ENCODE peak calls at places on chromosomes 11 and 22, in eight cellular contexts. Z is stomach; R is sigmoid colon; I is CD8-positive, alpha-beta memory T cell; P is lung; Y is AG04450; M is suprapubic skin; D is IMR-90. N is an unnamed sample.

GRCh38 chr22:19179472-19180048 is 1.0 kb upstream of the SLC25A1 start:
- DNase-seq in P (peak), Z (peak), I (no peak), D (peak), Y (peak), M (no peak), R (peak), N (peak)

GRCh38 chr22:22810018-22810427 is 77.6 kb upstream of the IGLL5 start:
- DNase-seq in M (no peak), I (peak), P (peak), Y (no peak), D (peak), Z (peak), R (no peak), N (peak)

GRCh38 chr11:45021692-45022130 is 71.0 kb upstream of the TP53I11 start:
- DNase-seq in R (peak), Y (no peak), P (peak), Z (no peak), D (peak), M (peak), I (no peak), N (peak)

GRCh38 chr11:109967121-109967520 is 126.1 kb upstream of the ZC3H12C start:
- DNase-seq in I (no peak), D (no peak), R (no peak), Y (no peak), P (no peak), M (no peak), Z (no peak), N (no peak)

GRCh38 chr22:28142361-28142801 is 223.3 kb upstream of the PITPNB start:
- DNase-seq in R (no peak), P (no peak), D (peak), M (no peak), Z (no peak), I (no peak), Y (peak), N (no peak)

GRCh38 chr22:29625090-29625825 is 21.8 kb downstream of the NF2 start:
- DNase-seq in R (peak), Y (no peak), P (peak), I (peak), Z (peak), D (peak), M (no peak), N (peak)

GRCh38 chr11:47183031-47183856 is 3.0 kb downstream of the PACSIN3 start:
- DNase-seq in M (no peak), Z (no peak), Y (no peak), R (peak), D (no peak), P (no peak), I (no peak), N (no peak)

GRCh38 chr11:47001666-47002285 is 65.2 kb downstream of the CSTPP1 start:
- DNase-seq in M (no peak), R (no peak), D (peak), I (no peak), Z (no peak), P (no peak), Y (no peak), N (no peak)

GRCh38 chr11:134261626-134262488 is 8.5 kb downstream of the ACAD8 start:
- DNase-seq in Y (no peak), I (peak), R (no peak), M (peak), Z (no peak), D (no peak), P (no peak), N (no peak)

GRCh38 chr11:2459016-2459725 is 14.4 kb downstream of the KCNQ1 start:
- DNase-seq in M (peak), R (no peak), D (no peak), Y (no peak), Z (no peak), P (no peak), I (no peak), N (peak)

GRCh38 chr11:2461253-2462091 is 16.7 kb downstream of the KCNQ1 start:
- DNase-seq in Z (peak), M (no peak), R (no peak), D (no peak), I (no peak), Y (no peak), P (no peak), N (peak)

GRCh38 chr11:2459796-2460531 is 15.2 kb downstream of the KCNQ1 start:
- DNase-seq in Y (no peak), I (no peak), P (no peak), R (peak), D (no peak), M (no peak), Z (no peak), N (peak)

GRCh38 chr11:2460540-2461252 is 15.9 kb downstream of the KCNQ1 start:
- DNase-seq in P (no peak), R (peak), D (no peak), Y (no peak), M (peak), Z (peak), I (no peak), N (no peak)

DNA sequence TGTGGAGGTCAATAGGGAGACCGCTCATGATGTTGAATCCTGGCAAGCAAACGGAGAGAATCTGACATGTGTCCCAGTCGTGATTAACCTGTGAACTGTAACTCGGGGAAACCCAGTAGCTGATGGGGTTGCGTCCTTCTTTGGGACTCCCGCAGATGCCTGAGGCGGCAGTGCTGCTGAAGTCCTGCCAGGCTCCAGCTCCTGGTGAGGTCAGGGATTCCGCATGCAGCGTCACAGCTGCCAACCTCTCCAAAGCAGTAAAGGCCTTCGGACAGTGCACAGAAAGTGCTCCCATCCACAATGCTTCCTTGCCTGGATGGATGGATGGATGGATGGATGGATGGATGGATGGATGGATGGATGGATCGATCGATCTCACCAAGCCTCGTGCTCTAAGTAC is 13.5 kb downstream of the KCNQ1 start:
- DNase-seq in M (no peak), Z (no peak), Y (no peak), P (no peak), D (no peak), R (no peak), I (no peak), N (peak)
- H3K27ac ChIP-seq in M (no peak), Z (no peak), Y (no peak), P (no peak), D (no peak), R (no peak), I (no peak), N (no peak)

DNA sequence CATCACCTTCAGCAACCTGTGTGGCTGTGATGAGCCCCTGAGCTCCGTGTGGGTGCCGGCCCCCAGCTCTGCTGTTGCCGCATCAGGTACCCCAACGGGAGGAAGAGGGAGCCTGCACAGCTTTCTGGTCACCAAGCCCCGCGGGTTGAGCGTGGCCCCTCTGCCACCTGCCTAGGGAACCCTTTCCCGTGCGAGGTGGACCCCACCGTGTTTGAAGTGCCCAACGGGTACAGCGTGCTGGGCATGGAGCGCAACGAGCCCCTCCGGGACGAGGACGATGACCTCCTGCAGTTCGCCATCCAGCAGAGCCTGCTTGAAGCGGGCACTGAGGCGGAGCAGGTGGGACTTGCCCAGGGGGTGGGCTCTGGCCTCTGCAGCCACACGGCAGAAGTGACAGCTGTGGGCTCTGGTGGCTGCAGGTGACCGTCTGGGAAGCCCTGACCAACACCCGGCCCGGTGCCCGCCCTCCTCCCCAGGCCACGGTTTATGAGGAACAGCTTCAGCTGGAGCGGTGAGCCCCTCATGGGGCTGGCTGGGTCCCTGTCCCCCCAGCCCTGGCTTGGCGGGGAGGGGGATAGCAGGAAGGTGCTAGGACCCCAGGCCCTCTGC is 1.9 kb upstream of the SSH3 start:
- DNase-seq in D (no peak), I (no peak), R (peak), Z (no peak), M (peak), P (no peak), Y (no peak), N (no peak)
- H3K27ac ChIP-seq in D (no peak), I (no peak), R (no peak), Z (no peak), M (peak), P (no peak), Y (no peak), N (peak)

DNA sequence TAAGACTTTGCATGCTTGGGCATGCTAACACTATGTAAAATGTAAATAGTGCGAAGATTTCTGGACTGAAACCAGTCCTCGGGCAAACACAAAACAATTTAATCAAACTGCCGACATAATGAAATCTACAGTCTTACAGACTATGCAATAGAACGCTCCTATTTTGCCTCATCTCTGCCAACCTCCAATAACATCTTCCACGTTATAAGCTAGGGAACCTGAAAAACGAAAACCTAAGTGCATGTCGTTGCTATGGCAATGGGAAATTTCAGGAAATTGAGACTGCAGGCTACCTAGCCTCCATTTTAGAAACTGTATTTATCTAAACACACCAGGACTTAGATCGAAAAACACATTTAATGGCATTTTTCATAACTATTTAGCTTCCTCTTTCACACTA is 1.1 kb downstream of the CSTF3 start:
- DNase-seq in Z (no peak), I (no peak), M (no peak), D (peak), R (no peak), P (no peak), Y (no peak), N (no peak)
- H3K27ac ChIP-seq in Z (no peak), I (peak), M (no peak), D (peak), R (no peak), P (no peak), Y (no peak), N (no peak)

GRCh38 chr22:36858966-36859365 is 1.8 kb upstream of the NCF4 start:
- DNase-seq in M (no peak), Y (no peak), R (no peak), Z (no peak), I (no peak), D (no peak), P (no peak), N (no peak)

GRCh38 chr22:36860821-36861659 is at the start of gene NCF4:
- DNase-seq in M (no peak), R (peak), Y (no peak), P (peak), Z (peak), D (no peak), I (no peak), N (peak)

GRCh38 chr22:36860017-36860416 is 789 bp upstream of the NCF4 start:
- DNase-seq in Y (no peak), Z (no peak), M (no peak), R (peak), P (no peak), D (no peak), I (no peak), N (no peak)

GRCh38 chr22:36862251-36863242 is 1.7 kb downstream of the NCF4 start:
- DNase-seq in M (no peak), Y (no peak), I (no peak), R (peak), P (peak), Z (peak), D (no peak), N (no peak)

GRCh38 chr22:36860438-36860820 is 377 bp upstream of the NCF4 start:
- DNase-seq in D (no peak), Z (no peak), I (no peak), R (no peak), P (no peak), M (no peak), Y (no peak), N (no peak)
- H3K27ac ChIP-seq in D (no peak), Z (no peak), I (peak), R (no peak), P (no peak), M (no peak), Y (no peak), N (no peak)

DNA sequence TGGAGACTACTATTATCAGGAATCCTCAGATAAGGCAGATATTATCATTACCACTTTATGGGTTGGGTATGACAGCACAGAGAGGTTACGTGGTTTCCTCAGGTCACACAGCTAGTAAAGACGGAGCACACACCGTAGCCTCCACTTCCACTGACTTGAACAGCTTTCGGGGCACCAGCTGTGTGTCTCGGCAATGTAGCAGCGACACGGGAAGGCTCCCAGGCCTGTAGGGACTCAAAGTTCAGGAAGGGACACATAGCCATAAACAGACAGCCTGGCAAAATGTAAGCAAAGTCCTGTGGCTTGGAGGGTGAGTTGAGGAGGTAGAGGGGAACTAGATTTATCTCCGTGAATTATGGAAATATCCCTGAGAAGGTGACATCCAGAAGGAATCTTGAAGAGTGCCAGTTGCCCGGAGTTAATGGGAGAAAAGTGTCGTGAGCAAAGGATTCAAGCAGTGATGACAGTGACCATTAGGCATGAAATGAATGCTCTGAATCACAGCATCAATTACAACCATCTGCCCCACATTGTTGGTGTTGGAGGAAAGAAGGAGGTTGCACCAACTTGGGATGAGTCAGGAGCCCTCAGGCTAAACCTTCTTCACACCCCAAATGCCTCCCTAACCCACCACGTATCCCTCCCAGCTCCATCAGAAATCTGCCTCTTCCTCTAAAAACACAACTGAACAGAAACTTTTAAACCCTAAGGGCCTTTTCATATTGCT is 106.7 kb upstream of the ASPHD2 start:
- DNase-seq in Z (no peak), D (peak), I (no peak), Y (peak), P (no peak), M (no peak), R (no peak), N (no peak)
- H3K27ac ChIP-seq in Z (no peak), D (no peak), I (no peak), Y (no peak), P (no peak), M (no peak), R (peak), N (no peak)

DNA sequence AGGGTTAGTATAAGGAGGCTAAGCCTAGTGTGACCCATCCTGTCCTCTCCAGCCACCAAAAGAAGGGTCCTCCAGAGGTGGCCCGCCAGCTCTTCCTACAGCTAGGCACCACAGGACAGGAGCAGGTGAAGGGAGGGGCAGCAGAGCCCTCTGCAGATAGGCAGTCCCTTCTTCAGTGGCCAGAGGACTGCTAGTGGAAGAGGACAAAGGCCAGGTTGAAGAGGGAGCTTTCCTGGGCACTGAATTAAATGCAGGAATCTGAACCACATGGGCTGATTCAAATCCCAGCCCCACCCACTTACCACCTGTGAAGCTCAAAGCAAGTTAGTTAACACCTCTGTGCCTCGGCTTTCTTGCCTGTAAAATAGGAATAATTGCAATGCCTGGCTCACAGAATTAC is 409.5 kb downstream of the NXPE2 start:
- DNase-seq in M (no peak), P (no peak), Y (no peak), Z (no peak), I (no peak), R (no peak), D (no peak), N (no peak)
- H3K27ac ChIP-seq in M (no peak), P (no peak), Y (no peak), Z (no peak), I (no peak), R (no peak), D (no peak), N (no peak)

GRCh38 chr11:89521294-89521693 is 30.1 kb upstream of the NOX4 start:
- DNase-seq in I (no peak), R (no peak), Z (no peak), D (peak), M (no peak), P (no peak), Y (no peak), N (no peak)

GRCh38 chr11:89516496-89516895 is 25.3 kb upstream of the NOX4 start:
- DNase-seq in I (no peak), D (no peak), R (no peak), P (no peak), M (no peak), Z (no peak), Y (no peak), N (no peak)

DNA sequence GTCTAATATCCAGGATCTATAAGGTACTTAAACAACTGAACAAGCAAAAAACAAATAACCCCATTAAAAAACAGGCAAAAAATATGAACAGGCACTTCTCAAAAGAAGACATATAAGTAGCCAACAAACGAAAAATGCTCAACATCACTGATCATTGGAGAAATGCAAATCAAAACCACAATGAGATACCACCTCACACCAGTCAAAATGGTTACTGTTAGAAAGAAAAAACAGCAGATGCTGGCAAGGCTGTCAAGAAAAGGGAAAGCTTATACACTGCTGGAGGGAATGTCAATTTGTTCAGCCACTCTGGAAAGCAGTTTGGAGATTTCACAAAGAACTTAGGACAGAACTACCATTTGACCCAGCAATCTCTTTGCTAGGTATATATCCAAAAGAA is 30.6 kb upstream of the NOX4 start:
- DNase-seq in P (no peak), M (no peak), R (no peak), Y (no peak), D (no peak), Z (no peak), I (no peak), N (no peak)
- H3K27ac ChIP-seq in P (no peak), M (no peak), R (no peak), Y (no peak), D (no peak), Z (no peak), I (no peak), N (no peak)

GRCh38 chr11:665707-666281 is 28.7 kb downstream of the DRD4 start:
- DNase-seq in I (no peak), Y (no peak), P (no peak), Z (no peak), D (peak), R (peak), M (no peak), N (peak)
- H3K27ac ChIP-seq in I (peak), Y (no peak), P (no peak), Z (peak), D (peak), R (peak), M (peak), N (no peak)

GRCh38 chr11:34359548-34359891 is 1.7 kb upstream of the ABTB2 start:
- DNase-seq in Y (no peak), R (no peak), Z (no peak), P (no peak), D (no peak), M (no peak), I (no peak), N (no peak)
- H3K27ac ChIP-seq in Y (no peak), R (peak), Z (no peak), P (no peak), D (no peak), M (no peak), I (no peak), N (peak)

N was measured in tibial artery.